ENCODE peak calls at places on chromosomes 6 and 20, in four cellular contexts. Q, A, Z and H are unnamed samples.

GRCh38 chr20:31633339-31633914 is 4.3 kb upstream of the COX4I2 start:
- DNase-seq in Z (no peak), Q (no peak), A (no peak), H (no peak)

GRCh38 chr6:91490672-91491071 is 903.8 kb upstream of the MAP3K7 start:
- DNase-seq in A (peak), Q (no peak), Z (no peak), H (no peak)

GRCh38 chr6:79070206-79070825 is 7.7 kb downstream of the PHIP start:
- DNase-seq in Z (no peak), A (no peak), Q (peak), H (no peak)

GRCh38 chr6:3915076-3915791 is 66.1 kb downstream of the FAM50B start:
- DNase-seq in A (no peak), Z (no peak), Q (no peak), H (no peak)

GRCh38 chr6:94956910-94957309 is 620.4 kb upstream of the MANEA start:
- DNase-seq in Z (no peak), Q (no peak), A (no peak), H (no peak)

GRCh38 chr6:138278326-138278725 is 60.0 kb upstream of the PBOV1 start:
- DNase-seq in A (no peak), Z (peak), Q (peak), H (peak)

GRCh38 chr20:62571667-62572344 is 70.5 kb upstream of the SLCO4A1 start:
- DNase-seq in Z (peak), A (no peak), Q (peak), H (peak)

GRCh38 chr6:106117579-106117978 is 31.4 kb downstream of the PRDM1 start:
- DNase-seq in Z (no peak), Q (no peak), A (no peak), H (no peak)

GRCh38 chr6:6781172-6781876 is 192.8 kb downstream of the LY86 start:
- DNase-seq in A (peak), Z (no peak), Q (peak), H (peak)

GRCh38 chr6:166575190-166575589 is 11.3 kb downstream of the RAMACL start:
- DNase-seq in Q (no peak), A (no peak), Z (no peak), H (no peak)

GRCh38 chr6:131949909-131950766 is 1.0 kb downstream of the CCN2 start:
- DNase-seq in Z (peak), A (peak), Q (peak), H (peak)

GRCh38 chr6:79421707-79422484 is 115.3 kb downstream of the LCA5 start:
- DNase-seq in Q (peak), A (peak), Z (no peak), H (no peak)

GRCh38 chr6:63049216-63049615 is 162.1 kb upstream of the FKBP1C start:
- DNase-seq in Z (no peak), A (no peak), Q (no peak), H (peak)

GRCh38 chr20:33609504-33609903 is 52.6 kb upstream of the C20orf144 start:
- DNase-seq in A (no peak), Z (no peak), Q (no peak), H (no peak)

GRCh38 chr6:7391244-7391643 is 1.6 kb downstream of the RIOK1 start:
- DNase-seq in Q (peak), A (no peak), Z (no peak), H (no peak)

GRCh38 chr6:129500958-129501381 is 209.0 kb downstream of the ARHGAP18 start:
- DNase-seq in Z (no peak), A (peak), Q (peak), H (peak)

GRCh38 chr6:108156938-108157233 is 8.9 kb upstream of the NR2E1 start:
- DNase-seq in A (no peak), Z (no peak), Q (no peak), H (no peak)

GRCh38 chr6:150152891-150153876 is 10.3 kb downstream of the PPP1R14C start:
- DNase-seq in A (no peak), Q (no peak), Z (no peak), H (no peak)

GRCh38 chr20:53148764-53149163 is 176.6 kb downstream of the TSHZ2 start:
- DNase-seq in Z (no peak), Q (no peak), A (peak), H (no peak)